ENCODE peak calls at places on chromosomes 2 and 18, in five cellular contexts. G is brain microvascular endothelial cell, U is left ventricle myocardium inferior, L is K562, Y is cardiac muscle cell. B is an unnamed sample.

GRCh38 chr2:64019083-64019974 is at the start of gene VPS54:
- DNase-seq in G (peak), U (peak), L (peak), Y (peak), B (peak)

GRCh38 chr2:192267484-192267883 is 72.8 kb upstream of the TMEFF2 start:
- DNase-seq in G (no peak), U (no peak), L (no peak), Y (peak), B (no peak)

GRCh38 chr18:9595197-9595596 is 19.2 kb downstream of the PPP4R1 start:
- DNase-seq in G (no peak), U (no peak), L (no peak), Y (peak), B (no peak)

GRCh38 chr2:39546937-39547336 is 109.9 kb upstream of the MAP4K3 start:
- DNase-seq in G (no peak), U (no peak), L (no peak), Y (no peak), B (no peak)

GRCh38 chr2:120395686-120396518 is 50.0 kb downstream of the INHBB start:
- DNase-seq in G (no peak), U (no peak), L (no peak), Y (peak), B (no peak)

GRCh38 chr18:63155169-63155852 is 164.3 kb downstream of the BCL2 start:
- DNase-seq in G (no peak), U (peak), L (peak), Y (peak), B (peak)

GRCh38 chr18:21064347-21064746 is 47.3 kb downstream of the ROCK1 start:
- DNase-seq in G (no peak), U (no peak), L (no peak), Y (peak), B (no peak)

GRCh38 chr2:186592137-186592875 is 2.5 kb downstream of the ITGAV start:
- DNase-seq in G (no peak), U (no peak), L (no peak), Y (no peak), B (no peak)

GRCh38 chr2:238988752-238989151 is 140.9 kb downstream of the TWIST2 start:
- DNase-seq in G (no peak), U (no peak), L (no peak), Y (no peak), B (no peak)

GRCh38 chr2:154740360-154740759 is 41.9 kb downstream of the KCNJ3 start:
- DNase-seq in G (no peak), U (no peak), L (no peak), Y (no peak), B (no peak)

GRCh38 chr2:213015387-213016165 is 135.8 kb downstream of the IKZF2 start:
- DNase-seq in G (no peak), U (no peak), L (no peak), Y (no peak), B (no peak)

GRCh38 chr2:62654423-62654791 is 51.1 kb upstream of the EHBP1 start:
- DNase-seq in G (no peak), U (no peak), L (no peak), Y (no peak), B (no peak)

GRCh38 chr2:176187306-176188217 is 906 bp upstream of the HOXD1 start:
- DNase-seq in G (no peak), U (no peak), L (no peak), Y (no peak), B (peak)

GRCh38 chr2:142515493-142515892 is 362.0 kb upstream of the KYNU start:
- DNase-seq in G (no peak), U (no peak), L (no peak), Y (no peak), B (no peak)

GRCh38 chr18:27952741-27953140 is 224.2 kb downstream of the CDH2 start:
- DNase-seq in G (no peak), U (no peak), L (no peak), Y (no peak), B (no peak)

GRCh38 chr2:215425021-215425782 is 10.7 kb downstream of the FN1 start:
- DNase-seq in G (peak), U (no peak), L (no peak), Y (peak), B (no peak)

GRCh38 chr2:6948081-6949008 is 31.1 kb downstream of the RNF144A start:
- DNase-seq in G (no peak), U (no peak), L (no peak), Y (no peak), B (no peak)

GRCh38 chr2:199201539-199201938 is 256.2 kb downstream of the SATB2 start:
- DNase-seq in G (no peak), U (no peak), L (no peak), Y (no peak), B (no peak)

GRCh38 chr2:15748736-15749323 is 157.2 kb downstream of the DDX1 start:
- DNase-seq in G (no peak), U (no peak), L (peak), Y (peak), B (peak)

DNA sequence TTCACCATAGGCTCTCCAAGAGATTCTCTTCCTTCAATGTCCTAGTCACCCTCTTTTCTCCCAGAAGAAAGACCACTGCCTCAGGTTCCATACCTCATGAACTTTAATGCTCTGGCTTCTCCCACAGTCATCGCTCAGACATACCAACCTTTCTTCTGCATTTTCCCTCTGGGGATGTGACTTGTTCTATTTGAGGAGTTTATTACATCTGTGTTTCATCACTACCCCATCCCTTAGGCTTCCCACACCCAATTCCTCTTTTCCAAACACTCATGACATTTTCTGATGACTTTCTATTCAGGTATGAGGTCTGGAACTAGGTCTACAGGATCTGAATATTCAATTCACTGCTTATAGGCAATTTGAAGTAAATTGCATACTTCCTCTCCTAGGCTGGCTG is 298.6 kb upstream of the MAP2 start:
- DNase-seq in G (no peak), U (no peak), L (no peak), Y (no peak), B (no peak)
- H3K27ac ChIP-seq in G (no peak), U (no peak), L (no peak), Y (no peak), B (no peak)

GRCh38 chr2:196166876-196167275 is 4.5 kb downstream of the STK17B start:
- DNase-seq in G (peak), U (no peak), L (peak), Y (peak), B (no peak)

GRCh38 chr2:196168181-196168580 is 3.2 kb downstream of the STK17B start:
- DNase-seq in G (peak), U (no peak), L (peak), Y (no peak), B (no peak)

GRCh38 chr2:196169521-196169920 is 1.9 kb downstream of the STK17B start:
- DNase-seq in G (no peak), U (no peak), L (no peak), Y (no peak), B (no peak)

GRCh38 chr2:196170202-196170680 is 1.1 kb downstream of the STK17B start:
- DNase-seq in G (peak), U (no peak), L (peak), Y (peak), B (peak)

GRCh38 chr2:196167666-196168065 is 3.7 kb downstream of the STK17B start:
- DNase-seq in G (no peak), U (no peak), L (no peak), Y (no peak), B (no peak)
- H3K4me3 ChIP-seq in G (peak), U (peak), L (no peak), Y (no peak), B (peak)

GRCh38 chr18:23725351-23725750 is 36.1 kb downstream of the LAMA3 start:
- DNase-seq in G (no peak), U (no peak), L (no peak), Y (no peak), B (no peak)

GRCh38 chr18:23722646-23723045 is 33.4 kb downstream of the LAMA3 start:
- DNase-seq in G (peak), U (no peak), L (no peak), Y (peak), B (no peak)

GRCh38 chr18:23721711-23722479 is 32.6 kb downstream of the LAMA3 start:
- DNase-seq in G (peak), U (no peak), L (no peak), Y (peak), B (no peak)

GRCh38 chr18:23725827-23726661 is 36.8 kb downstream of the LAMA3 start:
- DNase-seq in G (no peak), U (no peak), L (no peak), Y (no peak), B (no peak)

GRCh38 chr18:23723121-23723520 is 33.9 kb downstream of the LAMA3 start:
- DNase-seq in G (no peak), U (no peak), L (no peak), Y (peak), B (no peak)
- H3K27ac ChIP-seq in G (peak), U (no peak), L (no peak), Y (no peak), B (no peak)

GRCh38 chr2:33108483-33109443 is 162.0 kb downstream of the LTBP1 start:
- DNase-seq in G (peak), U (no peak), L (peak), Y (peak), B (no peak)
- H3K4me3 ChIP-seq in G (no peak), U (no peak), L (no peak), Y (no peak), B (no peak)